ENCODE peak calls at places on chromosomes 5 and 9, in six cellular contexts. One of them, this sample, is unnamed.

GRCh38 chr5:174903333-174903732 is 179.0 kb downstream of the MSX2 start:
- DNase-seq in SK-N-SH: no peak
- DNase-seq in GM23338: no peak
- DNase-seq in HepG2: no peak
- DNase-seq in GM12878: no peak
- DNase-seq in K562: no peak
- DNase-seq in this sample: peak

GRCh38 chr5:97936246-97936645 is 753.2 kb upstream of the RIOK2 start:
- DNase-seq in K562: no peak
- DNase-seq in SK-N-SH: no peak
- DNase-seq in GM23338: no peak
- DNase-seq in GM12878: no peak
- DNase-seq in HepG2: no peak
- DNase-seq in this sample: no peak

GRCh38 chr9:84296146-84296843 is 44.3 kb downstream of the SLC28A3 start:
- DNase-seq in K562: no peak
- DNase-seq in HepG2: no peak
- DNase-seq in GM23338: no peak
- DNase-seq in GM12878: peak
- DNase-seq in SK-N-SH: no peak
- DNase-seq in this sample: no peak

GRCh38 chr5:35924950-35925722 is 13.3 kb downstream of the CAPSL start:
- DNase-seq in GM23338: peak
- DNase-seq in GM12878: no peak
- DNase-seq in SK-N-SH: peak
- DNase-seq in HepG2: no peak
- DNase-seq in K562: peak
- DNase-seq in this sample: peak

GRCh38 chr5:153896117-153896516 is 142.6 kb downstream of the FAM114A2 start:
- DNase-seq in K562: no peak
- DNase-seq in GM12878: no peak
- DNase-seq in GM23338: no peak
- DNase-seq in HepG2: no peak
- DNase-seq in SK-N-SH: no peak
- DNase-seq in this sample: no peak

GRCh38 chr5:144468542-144468941 is 297.9 kb downstream of the KCTD16 start:
- DNase-seq in HepG2: no peak
- DNase-seq in K562: no peak
- DNase-seq in GM23338: no peak
- DNase-seq in GM12878: no peak
- DNase-seq in SK-N-SH: no peak
- DNase-seq in this sample: no peak

GRCh38 chr5:153601377-153601776 is 110.9 kb downstream of the GRIA1 start:
- DNase-seq in SK-N-SH: no peak
- DNase-seq in GM12878: peak
- DNase-seq in GM23338: no peak
- DNase-seq in K562: no peak
- DNase-seq in HepG2: no peak
- DNase-seq in this sample: no peak

GRCh38 chr5:134592141-134592746 is 40.4 kb downstream of the SAR1B start:
- DNase-seq in SK-N-SH: no peak
- DNase-seq in HepG2: no peak
- DNase-seq in GM12878: no peak
- DNase-seq in GM23338: peak
- DNase-seq in K562: no peak
- DNase-seq in this sample: no peak

GRCh38 chr5:135221187-135221473 is 177.9 kb downstream of the MACROH2A1 start:
- DNase-seq in SK-N-SH: no peak
- DNase-seq in GM23338: no peak
- DNase-seq in GM12878: no peak
- DNase-seq in K562: no peak
- DNase-seq in HepG2: no peak
- DNase-seq in this sample: no peak

GRCh38 chr5:16666861-16667481 is 50.2 kb upstream of the RETREG1 start:
- DNase-seq in GM23338: peak
- DNase-seq in K562: no peak
- DNase-seq in GM12878: no peak
- DNase-seq in HepG2: peak
- DNase-seq in SK-N-SH: peak
- DNase-seq in this sample: no peak

GRCh38 chr9:77457916-77458592 is 190.1 kb downstream of the GNA14 start:
- DNase-seq in GM12878: no peak
- DNase-seq in SK-N-SH: peak
- DNase-seq in K562: peak
- DNase-seq in GM23338: peak
- DNase-seq in HepG2: peak
- DNase-seq in this sample: peak

GRCh38 chr9:14075218-14075617 is 238.7 kb downstream of the NFIB start:
- DNase-seq in K562: no peak
- DNase-seq in GM23338: no peak
- DNase-seq in HepG2: no peak
- DNase-seq in SK-N-SH: no peak
- DNase-seq in GM12878: no peak
- DNase-seq in this sample: no peak

GRCh38 chr5:168443950-168444700 is 42.1 kb upstream of the RARS1 start:
- DNase-seq in GM12878: no peak
- DNase-seq in K562: no peak
- DNase-seq in HepG2: no peak
- DNase-seq in GM23338: no peak
- DNase-seq in SK-N-SH: no peak
- DNase-seq in this sample: no peak

GRCh38 chr9:26054600-26055516 is 376.6 kb upstream of the TUSC1 start:
- DNase-seq in HepG2: no peak
- DNase-seq in K562: no peak
- DNase-seq in GM23338: no peak
- DNase-seq in GM12878: no peak
- DNase-seq in SK-N-SH: no peak
- DNase-seq in this sample: no peak

GRCh38 chr5:88672644-88673493 is 210.1 kb downstream of the MEF2C start:
- DNase-seq in GM12878: no peak
- DNase-seq in SK-N-SH: no peak
- DNase-seq in HepG2: no peak
- DNase-seq in GM23338: peak
- DNase-seq in K562: no peak
- DNase-seq in this sample: no peak

GRCh38 chr9:81552571-81552970 is 136.8 kb downstream of the TLE1 start:
- DNase-seq in K562: no peak
- DNase-seq in HepG2: peak
- DNase-seq in GM12878: no peak
- DNase-seq in SK-N-SH: no peak
- DNase-seq in GM23338: no peak
- DNase-seq in this sample: no peak

GRCh38 chr5:53071738-53072137 is 37.8 kb downstream of the MOCS2 start:
- DNase-seq in GM12878: no peak
- DNase-seq in K562: no peak
- DNase-seq in GM23338: no peak
- DNase-seq in HepG2: no peak
- DNase-seq in SK-N-SH: no peak
- DNase-seq in this sample: no peak

GRCh38 chr5:53071298-53071697 is 38.3 kb downstream of the MOCS2 start:
- DNase-seq in GM12878: no peak
- DNase-seq in GM23338: no peak
- DNase-seq in HepG2: no peak
- DNase-seq in K562: no peak
- DNase-seq in SK-N-SH: no peak
- DNase-seq in this sample: no peak

GRCh38 chr5:53067641-53068040 is 41.9 kb downstream of the MOCS2 start:
- DNase-seq in SK-N-SH: no peak
- DNase-seq in GM12878: no peak
- DNase-seq in HepG2: no peak
- DNase-seq in K562: no peak
- DNase-seq in GM23338: no peak
- DNase-seq in this sample: no peak

GRCh38 chr5:53073349-53073748 is 36.2 kb downstream of the MOCS2 start:
- DNase-seq in GM12878: no peak
- DNase-seq in SK-N-SH: no peak
- DNase-seq in GM23338: no peak
- DNase-seq in HepG2: no peak
- DNase-seq in K562: no peak
- DNase-seq in this sample: no peak

GRCh38 chr5:53069626-53070025 is 39.9 kb downstream of the MOCS2 start:
- DNase-seq in HepG2: no peak
- DNase-seq in GM23338: no peak
- DNase-seq in K562: no peak
- DNase-seq in SK-N-SH: no peak
- DNase-seq in GM12878: no peak
- DNase-seq in this sample: no peak
- TF ChIP-seq REST in HepG2: no peak
- TF ChIP-seq REST in GM23338: no peak
- TF ChIP-seq REST in K562: no peak
- TF ChIP-seq REST in SK-N-SH: no peak
- TF ChIP-seq REST in GM12878: no peak
- TF ChIP-seq REST in this sample: no peak

DNA sequence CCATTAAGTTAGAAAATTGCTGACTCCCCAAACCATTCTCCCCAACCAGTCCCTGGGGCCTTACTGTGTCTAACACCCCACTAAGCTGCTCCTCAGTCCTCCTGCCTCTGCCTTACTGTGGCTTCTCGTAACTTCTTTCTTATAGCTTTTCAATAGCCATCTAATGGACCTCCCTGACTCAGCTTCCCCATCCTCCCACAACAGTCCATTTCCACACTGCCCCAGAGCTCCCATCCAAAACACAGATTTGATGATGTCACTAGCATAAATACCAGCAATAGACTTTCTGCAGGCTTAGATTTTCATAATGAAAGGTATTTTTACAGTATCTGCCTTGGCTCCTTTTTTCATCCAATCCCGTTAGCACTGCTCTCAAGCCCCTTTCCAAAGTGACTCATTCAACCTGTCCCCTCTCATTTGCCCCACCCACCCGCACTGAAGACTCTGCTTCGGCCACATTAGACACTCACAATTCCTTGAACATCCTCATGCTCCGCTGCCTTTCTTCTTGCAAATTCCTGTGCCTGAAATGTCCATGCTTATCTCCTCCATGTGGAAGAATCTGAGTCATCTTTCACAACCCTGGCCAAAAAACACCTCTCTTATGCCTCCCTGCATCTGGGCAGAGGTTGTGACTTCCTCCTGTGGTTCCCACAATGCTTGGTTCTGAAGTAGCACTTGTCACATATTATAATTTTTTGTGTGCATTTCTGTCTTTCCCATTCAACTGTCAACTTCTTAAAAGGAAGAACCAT is 238.8 kb downstream of the ENC1 start:
- DNase-seq in HepG2: no peak
- DNase-seq in K562: no peak
- DNase-seq in SK-N-SH: no peak
- DNase-seq in GM23338: no peak
- DNase-seq in GM12878: no peak
- DNase-seq in this sample: no peak
- H2AFZ ChIP-seq in HepG2: no peak
- H2AFZ ChIP-seq in K562: no peak
- H2AFZ ChIP-seq in SK-N-SH: no peak
- H2AFZ ChIP-seq in GM23338: no peak
- H2AFZ ChIP-seq in GM12878: no peak
- H2AFZ ChIP-seq in this sample: no peak

GRCh38 chr9:69054989-69055388 is 19.4 kb downstream of the FXN start:
- DNase-seq in K562: no peak
- DNase-seq in GM23338: no peak
- DNase-seq in HepG2: no peak
- DNase-seq in SK-N-SH: no peak
- DNase-seq in GM12878: no peak
- DNase-seq in this sample: no peak
- TF ChIP-seq REST in K562: no peak
- TF ChIP-seq REST in GM23338: no peak
- TF ChIP-seq REST in HepG2: no peak
- TF ChIP-seq REST in SK-N-SH: no peak
- TF ChIP-seq REST in GM12878: no peak
- TF ChIP-seq REST in this sample: no peak

GRCh38 chr5:23717486-23717885 is 210.1 kb downstream of the PRDM9 start:
- DNase-seq in SK-N-SH: no peak
- DNase-seq in GM12878: no peak
- DNase-seq in HepG2: no peak
- DNase-seq in K562: no peak
- DNase-seq in GM23338: no peak
- DNase-seq in this sample: no peak
- H2AFZ ChIP-seq in SK-N-SH: peak
- H2AFZ ChIP-seq in GM12878: no peak
- H2AFZ ChIP-seq in HepG2: no peak
- H2AFZ ChIP-seq in K562: no peak
- H2AFZ ChIP-seq in GM23338: no peak
- H2AFZ ChIP-seq in this sample: no peak

GRCh38 chr5:121872846-121873245 is 21.2 kb downstream of the FTMT start:
- DNase-seq in SK-N-SH: no peak
- DNase-seq in GM12878: no peak
- DNase-seq in HepG2: no peak
- DNase-seq in GM23338: no peak
- DNase-seq in K562: no peak
- DNase-seq in this sample: no peak
- TF ChIP-seq REST in SK-N-SH: no peak
- TF ChIP-seq REST in GM12878: no peak
- TF ChIP-seq REST in HepG2: no peak
- TF ChIP-seq REST in GM23338: no peak
- TF ChIP-seq REST in K562: no peak
- TF ChIP-seq REST in this sample: no peak

GRCh38 chr5:180090098-180090768 is 18.7 kb upstream of the RNF130 start:
- DNase-seq in SK-N-SH: peak
- DNase-seq in GM23338: peak
- DNase-seq in K562: peak
- DNase-seq in GM12878: no peak
- DNase-seq in HepG2: peak
- DNase-seq in this sample: peak
- H2AFZ ChIP-seq in SK-N-SH: peak
- H2AFZ ChIP-seq in GM23338: no peak
- H2AFZ ChIP-seq in K562: peak
- H2AFZ ChIP-seq in GM12878: peak
- H2AFZ ChIP-seq in HepG2: peak
- H2AFZ ChIP-seq in this sample: peak

This sample was measured in HCT116.